ENCODE peak calls at places on chromosomes 16 and 17, in four cellular contexts. H is CD8-positive, alpha-beta T cell; Q is neural progenitor cell; A is aorta. N is an unnamed sample. For H3K9me3, the result is how much of the 10 kb centered on the place peaks cover.

GRCh38 chr17:40727447-40728231 is 24.1 kb upstream of the KRT24 start:
- DNase-seq in Q (no peak), A (no peak), H (no peak), N (no peak)

GRCh38 chr17:41959030-41959335 is 7.6 kb upstream of the CNP start:
- DNase-seq in A (no peak), H (no peak), Q (no peak), N (no peak)

GRCh38 chr16:30004424-30004776 is 6.4 kb downstream of the DOC2A start:
- DNase-seq in H (no peak), A (no peak), Q (no peak), N (no peak)

GRCh38 chr17:41029633-41030245 is at the start of gene KRTAP1-4:
- DNase-seq in Q (no peak), H (no peak), A (no peak), N (no peak)

GRCh38 chr16:3570420-3571062 is 6.7 kb downstream of the NLRC3 start:
- DNase-seq in H (no peak), A (no peak), Q (no peak), N (no peak)

GRCh38 chr17:19390951-19391350 is 4.0 kb upstream of the MFAP4 start:
- DNase-seq in A (no peak), Q (no peak), H (no peak), N (no peak)

GRCh38 chr17:67244621-67245072 is 349 bp downstream of the HELZ start:
- DNase-seq in A (peak), Q (no peak), H (no peak), N (peak)

GRCh38 chr16:15993946-15994665 is 44.7 kb downstream of the ABCC1 start:
- DNase-seq in Q (no peak), H (no peak), A (peak), N (no peak)

GRCh38 chr17:68600123-68600880 is 865 bp downstream of the FAM20A start:
- DNase-seq in H (no peak), Q (peak), A (peak), N (no peak)

GRCh38 chr16:68553186-68553585 is 14.1 kb downstream of the ZFP90 start:
- DNase-seq in Q (no peak), H (no peak), A (no peak), N (no peak)

GRCh38 chr17:32117399-32117798 is 24.9 kb upstream of the RHOT1 start:
- DNase-seq in Q (no peak), H (no peak), A (no peak), N (no peak)

GRCh38 chr17:51813166-51813783 is 345.2 kb downstream of the CA10 start:
- DNase-seq in A (no peak), H (no peak), Q (no peak), N (no peak)

GRCh38 chr16:81447383-81448101 is 2.9 kb downstream of the CMIP start:
- DNase-seq in A (peak), Q (peak), H (no peak), N (no peak)

GRCh38 chr16:47058295-47059086 is 85.0 kb upstream of the DNAJA2 start:
- DNase-seq in Q (no peak), H (no peak), A (no peak), N (no peak)

GRCh38 chr16:73060216-73060615 is 12.3 kb upstream of the ZFHX3 start:
- DNase-seq in Q (no peak), A (no peak), H (no peak), N (no peak)

GRCh38 chr17:18181358-18181757 is 2.3 kb upstream of the ALKBH5 start:
- DNase-seq in Q (no peak), H (no peak), A (no peak), N (no peak)

GRCh38 chr16:57519796-57520360 is 16.5 kb downstream of the CCDC102A start:
- DNase-seq in Q (peak), A (peak), H (peak), N (peak)

GRCh38 chr17:36647598-36647997 is 46.2 kb downstream of the MRM1 start:
- DNase-seq in Q (peak), A (no peak), H (no peak), N (no peak)

GRCh38 chr16:89210904-89211515 is 6.5 kb upstream of the ZNF778 start:
- DNase-seq in H (no peak), A (no peak), Q (no peak), N (no peak)

GRCh38 chr16:50981951-50982350 is 169.1 kb downstream of the SALL1 start:
- DNase-seq in Q (no peak), H (no peak), A (no peak), N (no peak)

GRCh38 chr17:6642592-6642991 is 1.7 kb downstream of the TXNDC17 start:
- DNase-seq in Q (no peak), H (no peak), A (no peak), N (no peak)

GRCh38 chr16:88542231-88542630 is 28.0 kb upstream of the ZC3H18 start:
- DNase-seq in A (no peak), Q (no peak), H (no peak), N (no peak)

GRCh38 chr16:70568601-70569217 is 45.1 kb downstream of the SF3B3 start:
- DNase-seq in Q (no peak), H (no peak), A (no peak), N (no peak)

GRCh38 chr17:4293572-4293971 is 29.8 kb upstream of the ANKFY1 start:
- DNase-seq in A (no peak), H (no peak), Q (no peak), N (no peak)

GRCh38 chr17:66187718-66188117 is 4.2 kb downstream of the CEP112 start:
- DNase-seq in A (no peak), Q (no peak), H (no peak), N (no peak)

GRCh38 chr17:29616300-29617048 is 6.2 kb downstream of the CORO6 start:
- DNase-seq in Q (no peak), A (no peak), H (no peak), N (no peak)

GRCh38 chr16:81686391-81687182 is 92.5 kb upstream of the PLCG2 start:
- DNase-seq in A (no peak), Q (no peak), H (no peak), N (no peak)

GRCh38 chr17:910503-911194 is 68.9 kb downstream of the NXN start:
- DNase-seq in H (no peak), A (no peak), Q (no peak), N (no peak)

GRCh38 chr16:18789515-18789849 is 652 bp downstream of the RPS15A start:
- DNase-seq in A (no peak), H (no peak), Q (no peak), N (no peak)

GRCh38 chr16:76614255-76614654 is 337.1 kb downstream of the CNTNAP4 start:
- DNase-seq in A (no peak), H (no peak), Q (no peak), N (no peak)

GRCh38 chr17:76150712-76151622 is 9.9 kb upstream of the FOXJ1 start:
- DNase-seq in A (no peak), H (no peak), Q (no peak), N (no peak)

GRCh38 chr17:41976142-41976768 is 9.7 kb downstream of the CNP start:
- DNase-seq in Q (no peak), A (no peak), H (no peak), N (no peak)

GRCh38 chr16:84513111-84514065 is 8.9 kb upstream of the MEAK7 start:
- DNase-seq in A (peak), H (no peak), Q (no peak), N (no peak)

GRCh38 chr16:10949424-10949970 is 5.1 kb downstream of the CLEC16A start:
- DNase-seq in H (no peak), Q (peak), A (peak), N (peak)

GRCh38 chr17:45394913-45395568 is 37.6 kb downstream of the ARHGAP27 start:
- DNase-seq in H (peak), A (peak), Q (peak), N (no peak)

GRCh38 chr16:29147710-29148425 is 163.0 kb downstream of the LAT start:
- DNase-seq in H (no peak), A (peak), Q (no peak), N (no peak)

GRCh38 chr16:4511441-4512082 is 27.0 kb downstream of the CDIP1 start:
- DNase-seq in H (no peak), Q (peak), A (peak), N (no peak)

GRCh38 chr17:62755139-62755851 is 52.8 kb downstream of the MARCHF10 start:
- DNase-seq in Q (no peak), A (no peak), H (no peak), N (no peak)

GRCh38 chr17:62760059-62760887 is 47.8 kb downstream of the MARCHF10 start:
- DNase-seq in A (no peak), H (no peak), Q (no peak), N (no peak)

GRCh38 chr17:62754696-62755095 is 53.4 kb downstream of the MARCHF10 start:
- DNase-seq in Q (no peak), A (no peak), H (no peak), N (no peak)

GRCh38 chr17:62756198-62756597 is 51.9 kb downstream of the MARCHF10 start:
- DNase-seq in Q (no peak), H (no peak), A (no peak), N (no peak)

DNA sequence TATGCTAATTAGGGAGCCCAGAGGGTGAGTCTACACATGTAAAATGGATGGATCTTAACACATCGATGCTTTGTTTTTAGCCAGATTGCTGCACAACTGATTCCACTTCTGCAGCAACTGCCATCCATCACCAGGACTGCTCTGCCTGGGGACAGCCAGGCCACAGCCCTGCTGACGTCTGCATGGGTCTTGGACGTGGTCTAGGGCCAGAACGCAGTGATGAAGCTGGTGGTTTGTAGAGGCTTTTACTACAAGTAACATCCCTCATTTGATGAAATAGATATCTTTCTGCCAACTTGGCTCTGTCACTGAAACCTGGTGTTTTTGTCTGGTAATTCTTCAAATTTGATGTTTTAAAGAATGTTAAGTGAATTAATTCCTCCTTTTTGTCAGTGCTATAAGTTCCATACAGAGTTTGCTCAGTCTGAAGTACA is 50.6 kb downstream of the MARCHF10 start:
- DNase-seq in Q (no peak), A (no peak), H (no peak), N (no peak)
- H3K9me3 ChIP-seq in Q (under half), A (under half), H (under half), N (under half)

GRCh38 chr16:59612094-59612493 is 878.0 kb upstream of the GOT2 start:
- DNase-seq in A (no peak), H (no peak), Q (no peak), N (no peak)
- H3K9me3 ChIP-seq in A (under half), H (under half), Q (under half), N (under half)

DNA sequence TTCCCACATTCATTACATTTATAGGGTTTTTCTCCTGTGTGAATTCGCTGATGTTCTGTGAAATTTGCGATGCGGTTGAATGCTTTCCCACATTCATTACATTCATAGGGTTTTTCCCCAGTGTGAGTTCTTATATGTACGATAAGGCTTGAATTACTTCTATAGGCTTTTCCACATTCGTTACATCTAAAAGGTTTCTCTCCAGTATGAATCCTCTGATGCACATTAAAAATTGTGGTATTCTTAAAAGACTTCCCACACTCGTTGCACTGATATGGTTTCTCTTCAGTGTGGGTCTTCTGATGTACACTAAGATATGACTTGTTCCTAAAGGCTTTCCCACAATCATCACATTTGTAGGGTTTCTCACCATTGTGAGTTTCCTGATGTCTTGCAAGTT is 30.4 kb downstream of the ZNF624 start:
- DNase-seq in Q (no peak), A (no peak), H (no peak), N (no peak)
- H3K9me3 ChIP-seq in Q (under half), A (under half), H (under half), N (under half)

GRCh38 chr17:21140911-21141310 is 14.1 kb downstream of the DHRS7B start:
- DNase-seq in A (no peak), H (no peak), Q (no peak), N (no peak)
- H3K9me3 ChIP-seq in A (under half), H (under half), Q (under half), N (under half)

DNA sequence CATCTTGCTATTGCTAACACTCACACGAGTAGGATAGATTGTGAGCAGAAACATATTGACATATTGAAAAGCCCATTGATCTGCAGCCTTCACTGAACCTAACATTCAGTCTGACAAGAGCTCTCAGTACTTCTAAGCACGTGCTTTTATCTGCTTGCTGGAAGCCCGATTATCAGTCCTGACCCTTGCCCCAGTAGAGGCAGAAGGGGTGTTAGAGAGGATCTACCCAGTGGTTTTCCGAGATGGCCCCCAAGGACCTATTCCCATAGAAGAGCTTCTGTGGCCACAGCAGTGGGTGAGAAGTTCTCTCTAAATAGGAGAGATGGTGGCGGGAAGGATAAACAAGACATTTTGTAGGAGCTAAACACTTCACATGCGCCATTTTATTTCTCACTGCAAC is 290.9 kb upstream of the MAF start:
- DNase-seq in Q (no peak), H (no peak), A (no peak), N (no peak)
- H3K9me3 ChIP-seq in Q (under half), H (under half), A (under half), N (under half)

GRCh38 chr17:39139561-39139960 is 11.9 kb downstream of the PLXDC1 start:
- DNase-seq in H (no peak), A (no peak), Q (no peak), N (no peak)

GRCh38 chr17:39141294-39141693 is 10.1 kb downstream of the PLXDC1 start:
- DNase-seq in Q (no peak), A (no peak), H (no peak), N (no peak)

GRCh38 chr17:39143552-39144093 is 7.8 kb downstream of the PLXDC1 start:
- DNase-seq in Q (no peak), A (peak), H (no peak), N (no peak)

GRCh38 chr17:39144414-39144813 is 7.0 kb downstream of the PLXDC1 start:
- DNase-seq in Q (no peak), A (peak), H (no peak), N (no peak)

GRCh38 chr17:39141915-39142664 is 9.3 kb downstream of the PLXDC1 start:
- DNase-seq in A (no peak), Q (no peak), H (no peak), N (no peak)
- H3K9me3 ChIP-seq in A (under half), Q (under half), H (under half), N (under half)

GRCh38 chr17:22277595-22277994 is 585.3 kb downstream of the KCNJ18 start:
- DNase-seq in A (no peak), Q (no peak), H (no peak), N (no peak)
- H3K9me3 ChIP-seq in A (under half), Q (under half), H (under half), N (under half)

N was measured in T-helper 17 cell.